ENCODE peak calls at places on chromosomes 7 and 10, in seven cellular contexts. B is upper lobe of left lung, Q is tibial artery, D is MM.1S, T is brain microvascular endothelial cell, K is A549, U is PC-3. I is an unnamed sample.

GRCh38 chr10:96257944-96258343 is 13.4 kb downstream of the BLNK start:
- DNase-seq in B (no peak), Q (peak; percentile 69), D (peak; percentile 67), T (no peak), K (no peak), U (no peak), I (no peak)

GRCh38 chr10:77360121-77360520 is 277.5 kb downstream of the KCNMA1 start:
- DNase-seq in B (no peak), Q (no peak), D (no peak), T (no peak), K (no peak), U (no peak), I (no peak)

GRCh38 chr7:3597243-3597642 is 296.2 kb downstream of the SDK1 start:
- DNase-seq in B (no peak), Q (no peak), D (no peak), T (no peak), K (no peak), U (no peak), I (no peak)

GRCh38 chr10:44281662-44282061 is 103.2 kb downstream of the CXCL12 start:
- DNase-seq in B (no peak), Q (no peak), D (no peak), T (no peak), K (no peak), U (no peak), I (no peak)

GRCh38 chr7:115110523-115110922 is 188.6 kb downstream of the MDFIC start:
- DNase-seq in B (no peak), Q (no peak), D (no peak), T (no peak), K (no peak), U (no peak), I (no peak)

GRCh38 chr10:95544783-95545500 is 16.2 kb downstream of the SORBS1 start:
- DNase-seq in B (no peak), Q (peak; percentile 63), D (no peak), T (no peak), K (no peak), U (no peak), I (no peak)

GRCh38 chr7:55173671-55174070 is 154.9 kb downstream of the EGFR start:
- DNase-seq in B (no peak), Q (no peak), D (no peak), T (no peak), K (no peak), U (no peak), I (no peak)

GRCh38 chr10:122471531-122472177 is 10.3 kb downstream of the HTRA1 start:
- DNase-seq in B (no peak), Q (no peak), D (no peak), T (no peak), K (no peak), U (peak; percentile 69), I (no peak)

GRCh38 chr7:8783229-8783628 is 349.8 kb downstream of the NXPH1 start:
- DNase-seq in B (no peak), Q (no peak), D (no peak), T (no peak), K (no peak), U (no peak), I (no peak)

GRCh38 chr10:44684641-44685040 is 226.5 kb upstream of the TMEM72 start:
- DNase-seq in B (no peak), Q (no peak), D (no peak), T (no peak), K (no peak), U (no peak), I (no peak)

GRCh38 chr10:69839696-69840345 is 38.1 kb downstream of the COL13A1 start:
- DNase-seq in B (no peak), Q (no peak), D (no peak), T (peak; percentile 46), K (no peak), U (peak; percentile 97), I (no peak)

GRCh38 chr7:105015631-105015965 is 1.6 kb downstream of the KMT2E start:
- DNase-seq in B (peak; percentile 52), Q (no peak), D (peak; percentile 45), T (peak; percentile 48), K (no peak), U (peak; percentile 34), I (no peak)

GRCh38 chr10:121753726-121754476 is 155.7 kb upstream of the FGFR2 start:
- DNase-seq in B (no peak), Q (no peak), D (no peak), T (peak; percentile 66), K (peak; percentile 37), U (peak; percentile 88), I (no peak)

GRCh38 chr7:47039899-47040298 is 542.0 kb downstream of the TNS3 start:
- DNase-seq in B (no peak), Q (no peak), D (no peak), T (peak; percentile 31), K (no peak), U (peak; percentile 24), I (no peak)

DNA sequence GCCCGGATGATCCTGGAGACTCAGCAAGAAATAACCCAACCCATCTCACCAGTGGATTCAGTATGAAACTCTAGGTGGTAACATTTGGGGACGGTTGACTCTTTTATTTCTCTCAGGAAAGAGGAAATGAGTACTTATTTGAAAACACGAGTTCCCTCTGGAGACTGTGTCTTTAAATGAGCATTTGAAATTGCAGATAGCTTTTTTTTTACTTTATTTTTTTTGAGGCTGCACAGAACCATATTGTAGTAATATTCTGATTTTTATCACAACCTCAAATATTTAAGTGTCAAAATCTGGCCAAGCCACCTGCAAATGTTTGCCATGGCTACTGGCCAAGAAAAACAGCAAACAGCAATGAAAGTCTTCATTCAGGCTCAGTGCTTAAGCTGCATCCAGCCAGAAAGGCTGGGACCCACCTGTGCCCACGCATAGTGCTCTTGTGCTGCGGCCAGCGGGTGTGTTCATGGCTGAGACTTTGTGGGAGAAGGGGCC is 160.8 kb downstream of the CREB5 start:
- DNase-seq in B (no peak), Q (no peak), D (no peak), T (peak; percentile 68), K (no peak), U (peak; percentile 88), I (peak; percentile 19)
- H3K4me3 ChIP-seq in B (no peak overlapping the region), Q (no peak overlapping the region), D (no peak overlapping the region), T (no peak overlapping the region), K (no peak overlapping the region), U (no peak overlapping the region), I (no peak overlapping the region)

GRCh38 chr10:31623466-31623865 is 304.4 kb downstream of the ZEB1 start:
- DNase-seq in B (no peak), Q (peak; percentile 76), D (no peak), T (no peak), K (no peak), U (no peak), I (no peak)
- H3K4me3 ChIP-seq in B (no peak overlapping the region), Q (no peak overlapping the region), D (no peak overlapping the region), T (no peak overlapping the region), K (no peak overlapping the region), U (no peak overlapping the region), I (no peak overlapping the region)

GRCh38 chr10:75703191-75703861 is 271.9 kb downstream of the LRMDA start:
- DNase-seq in B (no peak), Q (no peak), D (no peak), T (no peak), K (no peak), U (no peak), I (no peak)
- H3K4me3 ChIP-seq in B (no peak overlapping the region), Q (no peak overlapping the region), D (no peak overlapping the region), T (no peak overlapping the region), K (no peak overlapping the region), U (no peak overlapping the region), I (no peak overlapping the region)

GRCh38 chr7:2084781-2085505 is 147.8 kb downstream of the MAD1L1 start:
- DNase-seq in B (no peak), Q (no peak), D (no peak), T (no peak), K (no peak), U (no peak), I (peak; percentile 20)

GRCh38 chr7:2085804-2086203 is 146.9 kb downstream of the MAD1L1 start:
- DNase-seq in B (no peak), Q (no peak), D (no peak), T (no peak), K (no peak), U (no peak), I (no peak)

GRCh38 chr7:2083362-2083761 is 149.4 kb downstream of the MAD1L1 start:
- DNase-seq in B (no peak), Q (no peak), D (no peak), T (no peak), K (no peak), U (no peak), I (no peak)

GRCh38 chr7:2082357-2083038 is 150.2 kb downstream of the MAD1L1 start:
- DNase-seq in B (no peak), Q (no peak), D (no peak), T (peak; percentile 65), K (no peak), U (no peak), I (no peak)

GRCh38 chr7:2084331-2084730 is 148.4 kb downstream of the MAD1L1 start:
- DNase-seq in B (no peak), Q (no peak), D (no peak), T (no peak), K (no peak), U (no peak), I (no peak)
- H3K4me3 ChIP-seq in B (no peak overlapping the region), Q (no peak overlapping the region), D (no peak overlapping the region), T (no peak overlapping the region), K (no peak overlapping the region), U (no peak overlapping the region), I (no peak overlapping the region)

DNA sequence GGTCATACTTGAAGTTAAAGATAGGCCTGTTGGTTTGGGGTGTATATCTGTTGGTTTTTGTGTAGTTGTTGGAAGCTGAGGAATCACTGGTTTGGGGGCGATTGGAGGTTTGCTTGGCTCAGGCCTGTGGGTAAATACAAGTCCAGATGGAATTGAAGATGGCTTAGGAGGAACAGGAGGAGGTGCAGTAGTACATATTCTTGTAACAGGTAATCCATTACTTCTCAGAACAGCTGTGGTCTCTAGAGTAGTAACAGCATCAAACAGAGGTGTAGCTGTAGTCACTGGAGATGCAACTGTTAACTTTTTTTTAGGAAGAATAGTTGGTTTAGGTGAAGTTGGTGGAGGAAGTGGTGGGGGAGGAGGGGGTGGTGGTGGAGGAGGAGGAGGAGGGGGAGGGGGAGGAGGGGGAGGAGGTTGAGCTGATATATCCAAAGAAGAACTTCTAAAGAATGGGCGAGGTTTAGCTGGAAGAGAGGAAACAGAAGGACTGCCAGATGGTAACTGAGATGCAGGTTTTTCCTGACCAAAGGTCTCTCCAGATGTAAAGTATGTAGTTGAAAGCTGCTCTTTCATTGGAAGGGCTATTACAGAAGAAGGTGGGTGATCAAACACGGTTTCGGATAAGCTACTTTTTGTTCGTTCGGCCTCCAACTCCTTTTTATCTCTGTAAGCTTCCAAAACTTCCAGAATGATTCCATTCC is 209.2 kb downstream of the PCLO start:
- DNase-seq in B (no peak), Q (no peak), D (no peak), T (no peak), K (no peak), U (no peak), I (no peak)
- H3K4me3 ChIP-seq in B (no peak overlapping the region), Q (no peak overlapping the region), D (no peak overlapping the region), T (no peak overlapping the region), K (no peak overlapping the region), U (no peak overlapping the region), I (no peak overlapping the region)

GRCh38 chr10:49325131-49325915 is 26.4 kb downstream of the C10orf71 start:
- DNase-seq in B (peak; percentile 15), Q (no peak), D (no peak), T (no peak), K (no peak), U (no peak), I (no peak)
- H3K4me3 ChIP-seq in B (no peak overlapping the region), Q (no peak overlapping the region), D (no peak overlapping the region), T (no peak overlapping the region), K (no peak overlapping the region), U (no peak overlapping the region), I (no peak overlapping the region)

I was measured in Jurkat, Clone E6-1.